ENCODE peak calls at places on chromosome 3, in four cellular contexts. F is MM.1S, E is spleen, X is OCI-LY7. B is an unnamed sample.

GRCh38 chr3:87997298-87997697 is 61.5 kb downstream of the CGGBP1 start:
- DNase-seq in X (no peak), F (no peak), E (no peak), B (no peak)

GRCh38 chr3:131739211-131739610 is 236.4 kb upstream of the MRPL3 start:
- DNase-seq in X (no peak), F (no peak), E (no peak), B (no peak)

GRCh38 chr3:197746214-197746613 is 3.5 kb upstream of the FYTTD1 start:
- DNase-seq in X (no peak), E (no peak), F (no peak), B (no peak)

GRCh38 chr3:170997966-170998913 is 28.3 kb downstream of the SLC2A2 start:
- DNase-seq in X (no peak), E (no peak), F (no peak), B (no peak)

GRCh38 chr3:52831500-52832301 is 1.2 kb upstream of the ITIH4 start:
- DNase-seq in F (no peak), E (peak; percentile 62), X (no peak), B (peak; percentile 92)

GRCh38 chr3:50124363-50125226 is 30.5 kb upstream of the SEMA3F start:
- DNase-seq in F (no peak), X (no peak), E (peak; percentile 67), B (peak; percentile 45)

GRCh38 chr3:141240290-141241247 is 8.9 kb downstream of the PXYLP1 start:
- DNase-seq in E (no peak), F (no peak), X (no peak), B (no peak)

GRCh38 chr3:151864423-151865101 is 8.9 kb upstream of the SUCNR1 start:
- DNase-seq in X (no peak), E (no peak), F (no peak), B (no peak)

GRCh38 chr3:127275287-127275781 is 12.5 kb downstream of the PRR20G start:
- DNase-seq in X (no peak), E (no peak), F (no peak), B (no peak)

GRCh38 chr3:127822166-127822835 is at the start of gene MGLL:
- DNase-seq in X (no peak), E (peak; percentile 82), F (no peak), B (peak; percentile 55)

GRCh38 chr3:8103954-8104353 is 397.7 kb upstream of the LMCD1 start:
- DNase-seq in X (no peak), E (no peak), F (no peak), B (no peak)

GRCh38 chr3:192831111-192831644 is 86.5 kb downstream of the MB21D2 start:
- DNase-seq in F (no peak), X (no peak), E (no peak), B (no peak)

GRCh38 chr3:42763023-42763422 is 10.0 kb downstream of the CCDC13 start:
- DNase-seq in F (no peak), X (peak; percentile 2), E (no peak), B (no peak)

GRCh38 chr3:40414270-40414669 is 27.3 kb downstream of the ENTPD3 start:
- DNase-seq in F (no peak), E (no peak), X (no peak), B (no peak)

GRCh38 chr3:58021962-58022361 is 13.7 kb downstream of the FLNB start:
- DNase-seq in E (peak; percentile 49), F (no peak), X (no peak), B (no peak)
- TF ChIP-seq CTCF in E (no peak), F (no peak), X (no peak), B (no peak)

GRCh38 chr3:119220198-119220597 is 20.5 kb downstream of the B4GALT4 start:
- DNase-seq in X (no peak), F (no peak), E (no peak), B (no peak)
- H3K36me3 ChIP-seq in X (peaks cover 84% of the 10 kb centered on the region), F (no peaks in the 10 kb centered on the region), E (peaks cover 99% of the 10 kb centered on the region), B (peaks cover 98% of the 10 kb centered on the region)

DNA sequence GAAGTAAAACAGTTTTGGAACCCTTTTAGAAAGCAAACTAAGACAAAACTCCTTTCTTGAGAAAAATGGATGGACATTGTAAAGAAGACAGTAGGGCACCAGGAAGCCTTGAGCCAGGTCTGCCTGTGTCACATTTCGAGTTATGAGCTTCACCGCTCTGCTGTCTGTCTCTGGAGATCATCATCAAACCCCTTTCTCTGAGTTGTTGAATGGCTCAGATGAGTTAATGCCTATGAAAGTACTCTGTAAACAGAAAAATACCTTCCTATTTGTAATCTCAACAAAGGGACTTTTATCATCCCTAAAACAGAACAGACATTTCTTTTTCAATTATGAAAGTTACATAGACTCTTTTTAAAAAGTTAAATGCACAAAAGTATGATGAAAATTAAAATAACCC is 145.8 kb downstream of the LPP start:
- DNase-seq in F (no peak), E (no peak), X (no peak), B (no peak)
- H3K4me1 ChIP-seq in F (no peaks in the 10 kb centered on the region), E (peaks cover 19% of the 10 kb centered on the region), X (peaks cover 54% of the 10 kb centered on the region), B (peaks cover 40% of the 10 kb centered on the region)

GRCh38 chr3:179029096-179029495 is 42.5 kb downstream of the ZMAT3 start:
- DNase-seq in F (no peak), E (no peak), X (no peak), B (no peak)

GRCh38 chr3:179028408-179028807 is 43.2 kb downstream of the ZMAT3 start:
- DNase-seq in E (no peak), F (no peak), X (no peak), B (no peak)

GRCh38 chr3:179026636-179027035 is 45.0 kb downstream of the ZMAT3 start:
- DNase-seq in X (no peak), F (no peak), E (no peak), B (no peak)

GRCh38 chr3:179027326-179027900 is 44.2 kb downstream of the ZMAT3 start:
- DNase-seq in X (no peak), F (no peak), E (no peak), B (no peak)
- TF ChIP-seq CTCF in X (no peak), F (no peak), E (no peak), B (no peak)

GRCh38 chr3:23889401-23889800 is 27.4 kb downstream of the NKIRAS1 start:
- DNase-seq in E (no peak), F (no peak), X (no peak), B (no peak)

GRCh38 chr3:23888617-23889228 is 28.1 kb downstream of the NKIRAS1 start:
- DNase-seq in F (peak; percentile 10), E (no peak), X (peak; percentile 48), B (no peak)

GRCh38 chr3:23895181-23895580 is 21.6 kb downstream of the NKIRAS1 start:
- DNase-seq in F (no peak), X (no peak), E (no peak), B (no peak)

GRCh38 chr3:23889950-23890349 is 26.8 kb downstream of the NKIRAS1 start:
- DNase-seq in E (no peak), F (no peak), X (no peak), B (no peak)

GRCh38 chr3:23894166-23895061 is 22.4 kb downstream of the NKIRAS1 start:
- DNase-seq in F (no peak), E (no peak), X (no peak), B (no peak)
- H3K36me3 ChIP-seq in F (peaks cover 14% of the 10 kb centered on the region), E (peaks cover 68% of the 10 kb centered on the region), X (peaks cover 96% of the 10 kb centered on the region), B (peaks cover 58% of the 10 kb centered on the region)

DNA sequence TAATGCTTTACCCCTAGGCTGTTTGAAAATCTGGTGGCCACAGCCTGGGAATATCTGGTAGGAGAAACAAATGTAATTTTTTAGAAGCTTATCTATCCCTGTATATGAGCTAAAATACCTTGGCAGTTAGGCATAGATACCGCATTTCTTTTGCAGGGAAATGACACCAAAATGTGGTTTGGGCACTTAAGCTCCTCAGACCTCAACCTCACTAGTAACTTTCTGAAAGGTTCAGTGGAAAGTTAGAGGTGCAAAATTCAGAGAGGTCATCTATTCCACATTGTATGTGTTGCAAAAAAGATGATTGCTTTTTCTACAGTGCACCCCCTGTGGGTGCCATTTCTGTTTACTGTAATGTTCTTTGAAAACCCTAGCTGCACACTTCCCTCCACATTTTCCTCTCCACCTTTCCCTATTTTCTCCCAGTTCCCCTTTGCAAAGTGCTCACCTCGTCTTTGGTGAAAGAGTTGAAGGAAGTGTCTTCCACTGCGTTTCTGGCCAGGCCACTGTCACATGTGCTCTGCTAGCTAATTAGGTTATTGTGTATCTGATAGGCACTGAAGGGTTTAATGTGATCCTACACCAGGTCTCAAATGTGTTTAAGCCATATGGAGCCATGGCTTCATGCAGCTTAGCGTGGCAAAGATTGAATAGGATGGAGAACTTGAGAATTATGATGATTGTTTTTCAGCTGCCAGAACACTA is 1.3 kb downstream of the SACM1L start:
- DNase-seq in X (peak; percentile 31), E (no peak), F (peak; percentile 56), B (no peak)
- H3K4me1 ChIP-seq in X (peaks cover 38% of the 10 kb centered on the region), E (peaks cover 59% of the 10 kb centered on the region), F (peaks cover 39% of the 10 kb centered on the region), B (peaks cover 51% of the 10 kb centered on the region)

DNA sequence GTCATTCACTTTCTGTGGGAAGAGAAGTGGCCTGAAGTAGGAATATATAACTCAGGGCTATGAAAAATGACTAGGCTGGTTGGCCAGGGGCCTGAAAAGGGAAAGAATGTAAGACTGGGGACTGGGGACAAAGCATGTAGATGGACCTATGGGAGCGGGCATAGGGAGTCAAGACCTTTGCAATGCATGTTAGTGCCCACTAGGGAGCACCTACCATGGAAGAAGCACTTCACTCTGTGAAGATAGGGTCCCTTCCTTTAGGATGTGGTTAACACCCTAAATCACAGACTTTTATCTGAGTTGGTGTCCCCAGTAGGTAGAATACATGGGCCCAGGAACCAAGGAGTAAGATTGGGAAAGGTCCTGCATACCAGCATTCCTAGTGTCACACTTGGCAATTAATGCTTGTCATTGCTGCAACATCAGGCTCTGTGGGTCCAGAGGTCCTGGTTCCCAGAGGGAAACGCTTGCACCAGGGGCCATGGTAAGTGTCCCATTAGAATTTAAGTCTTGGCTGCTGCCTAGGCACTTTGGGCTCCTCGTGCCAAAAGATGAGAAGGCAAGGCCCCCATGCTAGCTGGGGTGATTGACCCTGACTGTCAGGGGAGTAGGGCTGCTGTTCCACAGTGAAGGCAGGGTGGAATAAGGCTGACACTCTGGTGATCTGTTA is 79.6 kb downstream of the CRYGS start:
- DNase-seq in F (no peak), X (peak; percentile 41), E (no peak), B (no peak)
- TF ChIP-seq CTCF in F (peak; percentile 32), X (peak; percentile 67), E (no peak), B (no peak)

GRCh38 chr3:45741247-45741646 is 52.1 kb downstream of the SACM1L start:
- DNase-seq in F (no peak), E (no peak), X (no peak), B (no peak)

GRCh38 chr3:45746182-45746973 is 50.0 kb downstream of the SLC6A20 start:
- DNase-seq in X (no peak), E (no peak), F (no peak), B (no peak)

GRCh38 chr3:45741742-45742141 is 52.5 kb downstream of the SACM1L start:
- DNase-seq in X (no peak), E (no peak), F (no peak), B (no peak)

GRCh38 chr3:45739944-45740343 is 50.7 kb downstream of the SACM1L start:
- DNase-seq in E (no peak), X (no peak), F (no peak), B (no peak)

DNA sequence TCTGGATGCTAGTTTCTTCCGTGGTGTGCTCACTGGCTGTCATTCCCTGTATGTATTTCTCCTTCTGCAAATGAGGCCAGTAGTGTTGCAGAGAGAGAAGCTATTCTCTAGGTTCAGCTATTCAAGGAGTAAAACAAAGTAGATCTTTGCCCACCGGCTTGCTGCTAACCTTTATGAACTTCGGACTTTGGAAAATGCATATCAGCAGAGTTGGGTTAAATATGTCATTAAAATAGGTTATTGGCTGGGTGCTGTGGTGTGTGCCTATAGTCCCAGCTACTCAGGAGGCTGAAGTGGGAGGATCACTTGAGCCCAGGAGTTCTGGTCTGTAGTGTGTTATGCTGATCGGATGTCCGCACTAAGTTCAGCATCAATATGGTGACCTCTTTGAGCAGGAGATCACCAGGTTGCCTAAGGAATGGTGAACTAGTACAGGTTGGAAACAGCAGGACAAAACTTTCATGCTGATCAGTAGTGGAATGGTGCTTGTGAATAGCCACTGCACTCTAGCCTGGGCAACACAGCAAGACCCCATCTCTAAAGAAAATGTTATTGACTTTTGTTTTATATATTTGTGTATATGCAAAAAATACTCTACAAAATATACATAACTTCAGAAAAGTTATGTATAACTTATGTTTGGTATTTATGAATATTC is 53.4 kb downstream of the SACM1L start:
- DNase-seq in E (no peak), X (no peak), F (no peak), B (no peak)
- H3K36me3 ChIP-seq in E (peaks cover 100% of the 10 kb centered on the region), X (peaks cover 72% of the 10 kb centered on the region), F (peaks cover 10% of the 10 kb centered on the region), B (peaks cover 14% of the 10 kb centered on the region)